ENCODE peak calls at places on chromosomes 12 and 14, in five cellular contexts. One of them, this sample, is unnamed.

GRCh38 chr14:81686512-81686911 is 152.9 kb upstream of the SEL1L start:
- DNase-seq in effector CD4-positive, alpha-beta T cell: no peak
- DNase-seq in MM.1S: no peak
- DNase-seq in mucosa of gallbladder: no peak
- DNase-seq in amniotic stem cell: no peak
- DNase-seq in this sample: no peak

GRCh38 chr12:20183563-20183962 is 184.8 kb upstream of the PDE3A start:
- DNase-seq in mucosa of gallbladder: no peak
- DNase-seq in effector CD4-positive, alpha-beta T cell: no peak
- DNase-seq in amniotic stem cell: peak
- DNase-seq in MM.1S: no peak
- DNase-seq in this sample: no peak

GRCh38 chr14:61472025-61472672 is 150.8 kb downstream of the PRKCH start:
- DNase-seq in mucosa of gallbladder: no peak
- DNase-seq in MM.1S: no peak
- DNase-seq in effector CD4-positive, alpha-beta T cell: peak
- DNase-seq in amniotic stem cell: peak
- DNase-seq in this sample: no peak

GRCh38 chr14:92544051-92544730 is 30.6 kb downstream of the RIN3 start:
- DNase-seq in mucosa of gallbladder: no peak
- DNase-seq in amniotic stem cell: no peak
- DNase-seq in MM.1S: no peak
- DNase-seq in effector CD4-positive, alpha-beta T cell: no peak
- DNase-seq in this sample: no peak

GRCh38 chr14:73457935-73458218 is 469 bp downstream of the NUMB start:
- DNase-seq in effector CD4-positive, alpha-beta T cell: peak
- DNase-seq in mucosa of gallbladder: no peak
- DNase-seq in MM.1S: no peak
- DNase-seq in amniotic stem cell: no peak
- DNase-seq in this sample: no peak

GRCh38 chr12:109987615-109988014 is 8.6 kb downstream of the GIT2 start:
- DNase-seq in MM.1S: no peak
- DNase-seq in mucosa of gallbladder: no peak
- DNase-seq in effector CD4-positive, alpha-beta T cell: no peak
- DNase-seq in amniotic stem cell: no peak
- DNase-seq in this sample: no peak

GRCh38 chr12:68497702-68498101 is 113.0 kb upstream of the RAP1B start:
- DNase-seq in amniotic stem cell: no peak
- DNase-seq in MM.1S: no peak
- DNase-seq in mucosa of gallbladder: no peak
- DNase-seq in effector CD4-positive, alpha-beta T cell: no peak
- DNase-seq in this sample: no peak

GRCh38 chr12:19546027-19546426 is 106.7 kb downstream of the AEBP2 start:
- DNase-seq in MM.1S: no peak
- DNase-seq in mucosa of gallbladder: no peak
- DNase-seq in effector CD4-positive, alpha-beta T cell: no peak
- DNase-seq in amniotic stem cell: no peak
- DNase-seq in this sample: no peak

GRCh38 chr12:6450869-6451347 is 934 bp upstream of the TAPBPL start:
- DNase-seq in MM.1S: no peak
- DNase-seq in effector CD4-positive, alpha-beta T cell: no peak
- DNase-seq in amniotic stem cell: no peak
- DNase-seq in mucosa of gallbladder: no peak
- DNase-seq in this sample: no peak

GRCh38 chr14:69049675-69050074 is 70.6 kb upstream of the ACTN1 start:
- DNase-seq in amniotic stem cell: no peak
- DNase-seq in effector CD4-positive, alpha-beta T cell: no peak
- DNase-seq in mucosa of gallbladder: no peak
- DNase-seq in MM.1S: no peak
- DNase-seq in this sample: no peak

GRCh38 chr12:111764120-111764821 is 2.5 kb upstream of the ALDH2 start:
- DNase-seq in mucosa of gallbladder: no peak
- DNase-seq in effector CD4-positive, alpha-beta T cell: no peak
- DNase-seq in amniotic stem cell: no peak
- DNase-seq in MM.1S: no peak
- DNase-seq in this sample: no peak

GRCh38 chr14:63893701-63894458 is 41.1 kb downstream of the SYNE2 start:
- DNase-seq in MM.1S: no peak
- DNase-seq in mucosa of gallbladder: peak
- DNase-seq in amniotic stem cell: peak
- DNase-seq in effector CD4-positive, alpha-beta T cell: no peak
- DNase-seq in this sample: no peak

GRCh38 chr12:124727244-124727673 is 136.4 kb downstream of the SCARB1 start:
- DNase-seq in MM.1S: peak
- DNase-seq in amniotic stem cell: peak
- DNase-seq in effector CD4-positive, alpha-beta T cell: no peak
- DNase-seq in mucosa of gallbladder: peak
- DNase-seq in this sample: no peak

GRCh38 chr12:70920251-70920851 is at the start of gene PTPRR:
- DNase-seq in amniotic stem cell: no peak
- DNase-seq in mucosa of gallbladder: no peak
- DNase-seq in MM.1S: no peak
- DNase-seq in effector CD4-positive, alpha-beta T cell: no peak
- DNase-seq in this sample: no peak

GRCh38 chr12:55683676-55684075 is 24.0 kb downstream of the ITGA7 start:
- DNase-seq in MM.1S: no peak
- DNase-seq in effector CD4-positive, alpha-beta T cell: no peak
- DNase-seq in amniotic stem cell: no peak
- DNase-seq in mucosa of gallbladder: no peak
- DNase-seq in this sample: no peak

GRCh38 chr14:104892517-104893434 is 27.7 kb downstream of the CEP170B start:
- DNase-seq in effector CD4-positive, alpha-beta T cell: no peak
- DNase-seq in amniotic stem cell: no peak
- DNase-seq in MM.1S: no peak
- DNase-seq in mucosa of gallbladder: no peak
- DNase-seq in this sample: no peak

GRCh38 chr12:45989277-45989856 is 1.0 kb downstream of the SCAF11 start:
- DNase-seq in amniotic stem cell: no peak
- DNase-seq in MM.1S: peak
- DNase-seq in mucosa of gallbladder: peak
- DNase-seq in effector CD4-positive, alpha-beta T cell: no peak
- DNase-seq in this sample: no peak

GRCh38 chr14:103662591-103662990 is 33.6 kb downstream of the KLC1 start:
- DNase-seq in mucosa of gallbladder: no peak
- DNase-seq in effector CD4-positive, alpha-beta T cell: no peak
- DNase-seq in amniotic stem cell: no peak
- DNase-seq in MM.1S: no peak
- DNase-seq in this sample: no peak

GRCh38 chr14:104735830-104736642 is 12.0 kb downstream of the ADSS1 start:
- DNase-seq in effector CD4-positive, alpha-beta T cell: no peak
- DNase-seq in amniotic stem cell: no peak
- DNase-seq in mucosa of gallbladder: peak
- DNase-seq in MM.1S: no peak
- DNase-seq in this sample: no peak

GRCh38 chr12:56234746-56235436 is 5.0 kb downstream of the SLC39A5 start:
- DNase-seq in amniotic stem cell: no peak
- DNase-seq in effector CD4-positive, alpha-beta T cell: no peak
- DNase-seq in mucosa of gallbladder: no peak
- DNase-seq in MM.1S: no peak
- DNase-seq in this sample: no peak

GRCh38 chr12:30753761-30754382 is 879 bp downstream of the CAPRIN2 start:
- DNase-seq in amniotic stem cell: no peak
- DNase-seq in mucosa of gallbladder: no peak
- DNase-seq in MM.1S: peak
- DNase-seq in effector CD4-positive, alpha-beta T cell: no peak
- DNase-seq in this sample: no peak

GRCh38 chr12:31226639-31227038 is 99.3 kb downstream of the SINHCAF start:
- DNase-seq in effector CD4-positive, alpha-beta T cell: no peak
- DNase-seq in mucosa of gallbladder: no peak
- DNase-seq in amniotic stem cell: no peak
- DNase-seq in MM.1S: no peak
- DNase-seq in this sample: no peak

GRCh38 chr12:32983968-32984367 is 87.4 kb upstream of the PKP2 start:
- DNase-seq in MM.1S: no peak
- DNase-seq in effector CD4-positive, alpha-beta T cell: no peak
- DNase-seq in mucosa of gallbladder: no peak
- DNase-seq in amniotic stem cell: no peak
- DNase-seq in this sample: no peak

GRCh38 chr12:67698711-67699603 is 50.4 kb downstream of the DYRK2 start:
- DNase-seq in effector CD4-positive, alpha-beta T cell: peak
- DNase-seq in mucosa of gallbladder: no peak
- DNase-seq in MM.1S: peak
- DNase-seq in amniotic stem cell: peak
- DNase-seq in this sample: peak

GRCh38 chr14:80605536-80605935 is 336.0 kb downstream of the CEP128 start:
- DNase-seq in mucosa of gallbladder: no peak
- DNase-seq in MM.1S: no peak
- DNase-seq in amniotic stem cell: no peak
- DNase-seq in effector CD4-positive, alpha-beta T cell: no peak
- DNase-seq in this sample: no peak

GRCh38 chr12:26197832-26198231 is 2.5 kb downstream of the SSPN start:
- DNase-seq in MM.1S: no peak
- DNase-seq in effector CD4-positive, alpha-beta T cell: no peak
- DNase-seq in amniotic stem cell: no peak
- DNase-seq in mucosa of gallbladder: no peak
- DNase-seq in this sample: no peak

GRCh38 chr12:64109706-64110105 is 112.4 kb downstream of the KICS2 start:
- DNase-seq in amniotic stem cell: no peak
- DNase-seq in MM.1S: no peak
- DNase-seq in mucosa of gallbladder: no peak
- DNase-seq in effector CD4-positive, alpha-beta T cell: no peak
- DNase-seq in this sample: no peak

GRCh38 chr14:101519090-101519489 is 42.2 kb upstream of the DIO3 start:
- DNase-seq in amniotic stem cell: no peak
- DNase-seq in mucosa of gallbladder: peak
- DNase-seq in MM.1S: no peak
- DNase-seq in effector CD4-positive, alpha-beta T cell: no peak
- DNase-seq in this sample: no peak

GRCh38 chr14:105138551-105139111 is 29.9 kb downstream of the JAG2 start:
- DNase-seq in effector CD4-positive, alpha-beta T cell: no peak
- DNase-seq in mucosa of gallbladder: no peak
- DNase-seq in MM.1S: no peak
- DNase-seq in amniotic stem cell: no peak
- DNase-seq in this sample: no peak

GRCh38 chr14:38856798-38857197 is 246.2 kb downstream of the SEC23A start:
- DNase-seq in mucosa of gallbladder: no peak
- DNase-seq in effector CD4-positive, alpha-beta T cell: no peak
- DNase-seq in amniotic stem cell: no peak
- DNase-seq in MM.1S: no peak
- DNase-seq in this sample: no peak

GRCh38 chr12:124863409-124864325 is at the start of gene SCARB1:
- DNase-seq in effector CD4-positive, alpha-beta T cell: peak
- DNase-seq in mucosa of gallbladder: peak
- DNase-seq in MM.1S: peak
- DNase-seq in amniotic stem cell: peak
- DNase-seq in this sample: peak

GRCh38 chr14:56073783-56074182 is 44.4 kb upstream of the PELI2 start:
- DNase-seq in amniotic stem cell: no peak
- DNase-seq in mucosa of gallbladder: no peak
- DNase-seq in effector CD4-positive, alpha-beta T cell: no peak
- DNase-seq in MM.1S: no peak
- DNase-seq in this sample: no peak

GRCh38 chr12:3077572-3078081 is 448 bp downstream of the TSPAN9 start:
- DNase-seq in MM.1S: no peak
- DNase-seq in effector CD4-positive, alpha-beta T cell: no peak
- DNase-seq in mucosa of gallbladder: peak
- DNase-seq in amniotic stem cell: no peak
- DNase-seq in this sample: peak

GRCh38 chr12:116244001-116244400 is 33.5 kb downstream of the MED13L start:
- DNase-seq in amniotic stem cell: no peak
- DNase-seq in mucosa of gallbladder: peak
- DNase-seq in effector CD4-positive, alpha-beta T cell: no peak
- DNase-seq in MM.1S: no peak
- DNase-seq in this sample: no peak